ENCODE peak calls at places on chromosome 3, in six cellular contexts. Y is cardiac muscle cell, V is NCI-H1417, X is kidney epithelial cell, Q is RCC 7860, D is A549. K is an unnamed sample.

GRCh38 chr3:3209714-3210113 is 30.2 kb upstream of the CRBN start:
- DNase-seq in Y (no peak), V (no peak), X (no peak), Q (no peak), D (no peak), K (no peak)

GRCh38 chr3:106913111-106913698 is 464.0 kb upstream of the CCDC54 start:
- DNase-seq in Y (no peak), V (no peak), X (peak), Q (no peak), D (no peak), K (peak)

GRCh38 chr3:9666704-9667445 is 17.6 kb downstream of the MTMR14 start:
- DNase-seq in Y (no peak), V (no peak), X (no peak), Q (no peak), D (no peak), K (no peak)

GRCh38 chr3:66416556-66417304 is 84.1 kb downstream of the LRIG1 start:
- DNase-seq in Y (no peak), V (peak), X (no peak), Q (no peak), D (no peak), K (no peak)

GRCh38 chr3:151319613-151320012 is 3.0 kb upstream of the GPR87 start:
- DNase-seq in Y (no peak), V (no peak), X (no peak), Q (no peak), D (no peak), K (no peak)

GRCh38 chr3:32758375-32758753 is 59.4 kb upstream of the TRIM71 start:
- DNase-seq in Y (no peak), V (no peak), X (no peak), Q (no peak), D (no peak), K (no peak)

GRCh38 chr3:108031893-108032292 is 58.9 kb downstream of the CD47 start:
- DNase-seq in Y (no peak), V (no peak), X (no peak), Q (peak), D (peak), K (no peak)

GRCh38 chr3:48410205-48411040 is 19.5 kb downstream of the PLXNB1 start:
- DNase-seq in Y (no peak), V (no peak), X (no peak), Q (no peak), D (no peak), K (no peak)

GRCh38 chr3:157045238-157045860 is 114.6 kb downstream of the CCNL1 start:
- DNase-seq in Y (peak), V (no peak), X (no peak), Q (no peak), D (no peak), K (no peak)

GRCh38 chr3:36648241-36649034 is 115.9 kb downstream of the DCLK3 start:
- DNase-seq in Y (no peak), V (no peak), X (peak), Q (peak), D (peak), K (no peak)

GRCh38 chr3:166013073-166013679 is 176.0 kb upstream of the BCHE start:
- DNase-seq in Y (peak), V (peak), X (no peak), Q (no peak), D (peak), K (peak)

GRCh38 chr3:25728101-25728500 is 55.1 kb downstream of the NGLY1 start:
- DNase-seq in Y (no peak), V (no peak), X (no peak), Q (no peak), D (no peak), K (no peak)

GRCh38 chr3:137761563-137762503 is 2.3 kb upstream of the SOX14 start:
- DNase-seq in Y (no peak), V (no peak), X (no peak), Q (no peak), D (no peak), K (no peak)